ENCODE peak calls at places on chromosome 11, in five cellular contexts. M is heart right ventricle, D is brain microvascular endothelial cell, Z is left lung, H is sigmoid colon. C is an unnamed sample.

GRCh38 chr11:66881927-66882452 is 25.1 kb downstream of the LRFN4 start:
- DNase-seq in Z (no peak), H (no peak), M (no peak), D (no peak), C (peak; percentile 41)

GRCh38 chr11:116043857-116044256 is 539.6 kb upstream of the CADM1 start:
- DNase-seq in Z (no peak), D (no peak), M (no peak), H (no peak), C (no peak)

GRCh38 chr11:130413383-130414106 is 14.9 kb downstream of the ADAMTS8 start:
- DNase-seq in M (no peak), D (peak; percentile 83), H (no peak), Z (no peak), C (peak; percentile 99)

GRCh38 chr11:36156486-36157150 is 132.6 kb downstream of the COMMD9 start:
- DNase-seq in M (no peak), D (no peak), Z (no peak), H (no peak), C (peak; percentile 48)

GRCh38 chr11:125257185-125257584 is 92.6 kb downstream of the PKNOX2 start:
- DNase-seq in Z (no peak), M (no peak), D (no peak), H (no peak), C (no peak)

GRCh38 chr11:85896871-85897270 is 41.7 kb downstream of the CCDC83 start:
- DNase-seq in M (no peak), H (no peak), Z (no peak), D (no peak), C (no peak)

GRCh38 chr11:129213261-129213660 is 21.1 kb upstream of the ARHGAP32 start:
- DNase-seq in H (no peak), M (no peak), D (no peak), Z (no peak), C (no peak)

GRCh38 chr11:96211433-96211832 is 131.6 kb downstream of the MAML2 start:
- DNase-seq in Z (no peak), D (no peak), H (no peak), M (no peak), C (no peak)

GRCh38 chr11:9386901-9387300 is 2.4 kb downstream of the IPO7 start:
- DNase-seq in D (no peak), Z (no peak), M (no peak), H (no peak), C (no peak)

GRCh38 chr11:44974402-44975000 is 23.8 kb upstream of the TP53I11 start:
- DNase-seq in M (no peak), D (no peak), Z (no peak), H (no peak), C (no peak)

GRCh38 chr11:23727821-23728220 is 769.0 kb upstream of the LUZP2 start:
- DNase-seq in M (no peak), D (peak; percentile 79), Z (no peak), H (no peak), C (peak; percentile 80)

GRCh38 chr11:44559207-44559943 is 6.1 kb upstream of the CD82 start:
- DNase-seq in H (peak; percentile 58), D (no peak), Z (no peak), M (no peak), C (no peak)

GRCh38 chr11:67303132-67303988 is at the start of gene SSH3:
- DNase-seq in H (peak; percentile 84), Z (peak; percentile 86), D (no peak), M (peak; percentile 67), C (peak; percentile 97)

GRCh38 chr11:108568183-108568858 is 25.2 kb downstream of the EXPH5 start:
- DNase-seq in M (peak; percentile 17), Z (no peak), H (no peak), D (no peak), C (peak; percentile 46)

GRCh38 chr11:67644472-67645418 is 5.2 kb upstream of the TBX10 start:
- DNase-seq in H (peak; percentile 2), M (no peak), Z (peak; percentile 26), D (no peak), C (peak; percentile 77)

GRCh38 chr11:33532257-33532656 is 168.4 kb downstream of the C11orf91 start:
- DNase-seq in H (no peak), D (no peak), M (no peak), Z (no peak), C (no peak)

GRCh38 chr11:116838321-116839084 is 1.1 kb upstream of the APOA1 start:
- DNase-seq in H (peak; percentile 7), M (no peak), D (no peak), Z (no peak), C (peak; percentile 79)

GRCh38 chr11:72144807-72145565 is 9.5 kb downstream of the FOLR3 start:
- DNase-seq in H (no peak), Z (no peak), D (peak; percentile 26), M (no peak), C (no peak)

GRCh38 chr11:66302656-66303055 is 11.0 kb downstream of the TMEM151A start:
- DNase-seq in D (no peak), Z (no peak), H (no peak), M (no peak), C (peak; percentile 11)

GRCh38 chr11:70389191-70389590 is 9.1 kb upstream of the CTTN start:
- DNase-seq in D (no peak), Z (no peak), H (no peak), M (no peak), C (peak; percentile 9)

GRCh38 chr11:40602866-40603578 is 856.4 kb downstream of the LRRC4C start:
- DNase-seq in H (no peak), Z (peak; percentile 34), M (no peak), D (no peak), C (no peak)

GRCh38 chr11:46326813-46327416 is 20.3 kb upstream of the DGKZ start:
- DNase-seq in H (no peak), Z (no peak), D (no peak), M (no peak), C (peak; percentile 36)

GRCh38 chr11:9069256-9069655 is 22.1 kb downstream of the SCUBE2 start:
- DNase-seq in M (no peak), D (no peak), H (no peak), Z (no peak), C (no peak)

GRCh38 chr11:34890812-34891211 is 25.4 kb downstream of the APIP start:
- DNase-seq in Z (no peak), H (no peak), D (peak; percentile 6), M (no peak), C (peak; percentile 51)

GRCh38 chr11:93842461-93842860 is 8.0 kb downstream of the VSTM5 start:
- DNase-seq in H (no peak), Z (no peak), M (no peak), D (peak; percentile 30), C (peak; percentile 87)

GRCh38 chr11:117072517-117073218 is 25.6 kb downstream of the SIK3 start:
- DNase-seq in H (no peak), D (peak; percentile 93), M (no peak), Z (no peak), C (peak; percentile 62)

GRCh38 chr11:15197696-15198095 is 83.0 kb downstream of the INSC start:
- DNase-seq in M (no peak), Z (no peak), D (no peak), H (no peak), C (no peak)

GRCh38 chr11:134753805-134754130 is 341.7 kb upstream of the B3GAT1 start:
- DNase-seq in Z (no peak), M (no peak), H (no peak), D (no peak), C (no peak)

GRCh38 chr11:67238894-67239794 is 27.1 kb upstream of the GRK2 start:
- DNase-seq in D (no peak), H (no peak), M (no peak), Z (no peak), C (no peak)

GRCh38 chr11:32178692-32179091 is 87.8 kb downstream of the RCN1 start:
- DNase-seq in H (no peak), Z (no peak), M (no peak), D (no peak), C (no peak)

GRCh38 chr11:12281571-12282478 is 95.5 kb upstream of the PARVA start:
- DNase-seq in D (peak; percentile 86), Z (peak; percentile 80), H (peak; percentile 92), M (peak; percentile 86), C (peak; percentile 94)

GRCh38 chr11:65066805-65067291 is 8.5 kb upstream of the NAALADL1 start:
- DNase-seq in D (no peak), Z (no peak), H (no peak), M (no peak), C (peak; percentile 70)

GRCh38 chr11:9231848-9232177 is 33.3 kb downstream of the DENND5A start:
- DNase-seq in Z (no peak), D (peak; percentile 36), M (peak; percentile 33), H (no peak), C (peak; percentile 70)

GRCh38 chr11:78212586-78213371 is 24.1 kb downstream of the USP35 start:
- DNase-seq in Z (no peak), D (no peak), M (no peak), H (peak; percentile 63), C (no peak)

GRCh38 chr11:64727131-64727530 is 4.1 kb upstream of the NRXN2 start:
- DNase-seq in M (no peak), D (no peak), H (peak; percentile 52), Z (no peak), C (peak; percentile 43)

GRCh38 chr11:59779487-59779886 is 24.3 kb downstream of the STX3 start:
- DNase-seq in M (no peak), Z (no peak), D (no peak), H (no peak), C (no peak)
- H3K36me3 ChIP-seq in M (no peaks in the 10 kb centered on the region), Z (peaks cover 42% of the 10 kb centered on the region), D (peaks cover 7% of the 10 kb centered on the region), H (no peaks in the 10 kb centered on the region), C (peaks cover 12% of the 10 kb centered on the region)

DNA sequence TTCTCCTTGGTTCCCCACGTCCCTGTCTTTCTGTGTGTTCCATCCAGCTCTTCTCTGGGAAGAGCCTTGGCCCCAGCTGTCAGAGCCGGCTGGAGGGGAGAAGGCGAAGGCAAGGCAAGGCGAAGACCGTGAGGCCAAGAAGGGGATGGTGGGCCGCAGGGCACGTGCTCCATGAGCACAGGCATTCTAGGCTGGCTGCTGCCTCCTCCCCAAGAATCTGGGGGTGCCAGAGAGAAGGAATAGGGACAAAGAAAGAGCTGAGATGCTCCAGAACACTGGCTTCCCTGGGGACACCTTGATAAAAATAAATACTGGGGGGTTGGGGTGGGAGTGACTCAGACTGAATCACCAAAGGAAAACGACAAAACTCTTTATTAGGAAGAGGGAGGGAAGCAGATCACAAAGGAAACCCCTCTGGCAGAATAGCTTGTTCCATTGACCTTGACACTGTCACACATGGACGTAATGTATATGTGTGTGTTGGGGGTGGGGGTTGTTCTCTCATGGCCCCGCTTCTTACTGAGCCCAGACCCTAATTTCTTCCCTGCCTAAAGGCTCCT is 52.5 kb downstream of the NECTIN1 start:
- DNase-seq in Z (no peak), H (no peak), D (peak; percentile 40), M (no peak), C (no peak)
- H3K36me3 ChIP-seq in Z (peaks cover 28% of the 10 kb centered on the region), H (no peaks in the 10 kb centered on the region), D (no peaks in the 10 kb centered on the region), M (no peaks in the 10 kb centered on the region), C (no peaks in the 10 kb centered on the region)

GRCh38 chr11:69305885-69306540 is 12.1 kb downstream of the MYEOV start:
- DNase-seq in Z (no peak), H (no peak), D (no peak), M (no peak), C (no peak)
- H3K36me3 ChIP-seq in Z (no peaks in the 10 kb centered on the region), H (no peaks in the 10 kb centered on the region), D (no peaks in the 10 kb centered on the region), M (no peaks in the 10 kb centered on the region), C (peaks cover 2% of the 10 kb centered on the region)

DNA sequence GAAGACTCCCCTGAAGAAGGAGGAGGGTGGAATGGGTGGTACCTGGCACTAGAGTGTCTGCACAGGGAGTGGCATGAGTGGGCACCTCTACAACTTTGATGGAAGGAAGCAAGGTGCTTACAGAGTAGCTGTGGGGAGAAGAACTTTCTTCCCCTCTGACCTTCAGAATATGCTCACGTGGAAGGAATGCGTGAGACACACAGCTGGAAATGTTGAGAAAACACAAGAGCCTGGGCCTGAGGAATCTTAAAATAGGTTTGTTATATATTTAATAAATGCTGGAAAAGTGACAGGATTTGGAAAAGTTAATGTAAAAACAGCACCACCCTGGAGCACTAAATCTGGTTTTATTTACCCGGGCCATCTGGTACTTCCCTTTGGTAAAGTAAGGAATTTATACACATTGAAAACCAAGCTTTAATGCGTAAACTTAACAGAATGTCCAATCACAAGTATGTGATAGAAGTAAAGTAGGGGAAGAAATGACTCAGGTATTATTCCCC is 14.0 kb upstream of the AMPD3 start:
- DNase-seq in D (peak; percentile 5), Z (no peak), M (no peak), H (no peak), C (no peak)
- H3K36me3 ChIP-seq in D (no peaks in the 10 kb centered on the region), Z (no peaks in the 10 kb centered on the region), M (no peaks in the 10 kb centered on the region), H (no peaks in the 10 kb centered on the region), C (no peaks in the 10 kb centered on the region)

C was measured in osteoblast.